ENCODE peak calls at places on chromosomes 12 and 14, in six cellular contexts. M is mucosa of descending colon; B is CD8-positive, alpha-beta memory T cell; K is AG04449; W is testis; D is ovary. L is an unnamed sample.

GRCh38 chr12:58530421-58531067 is 389.8 kb downstream of the LRIG3 start:
- DNase-seq in M (no peak), D (no peak), K (no peak), B (no peak), W (no peak), L (no peak)

GRCh38 chr14:94157195-94157594 is 16.9 kb upstream of the PPP4R4 start:
- DNase-seq in M (no peak), D (no peak), W (no peak), B (no peak), K (no peak), L (no peak)

GRCh38 chr14:73468808-73469386 is 10.6 kb upstream of the NUMB start:
- DNase-seq in K (no peak), D (no peak), M (no peak), B (no peak), W (no peak), L (no peak)

GRCh38 chr12:122730215-122731014 is at the start of gene HCAR1:
- DNase-seq in K (no peak), M (no peak), W (no peak), B (no peak), D (peak), L (no peak)

GRCh38 chr12:47795121-47795813 is 22.2 kb downstream of the SLC48A1 start:
- DNase-seq in K (no peak), M (no peak), W (no peak), D (no peak), B (no peak), L (no peak)

GRCh38 chr14:60532442-60532841 is 23.5 kb downstream of the SIX6 start:
- DNase-seq in B (no peak), W (no peak), K (no peak), M (no peak), D (no peak), L (no peak)

GRCh38 chr14:31221266-31221665 is 13.7 kb upstream of the HECTD1 start:
- DNase-seq in W (no peak), B (no peak), K (no peak), D (no peak), M (no peak), L (no peak)

GRCh38 chr14:59638885-59639284 is 62.3 kb upstream of the CCDC175 start:
- DNase-seq in K (no peak), B (no peak), W (no peak), M (no peak), D (no peak), L (no peak)

GRCh38 chr12:19967486-19967885 is 400.9 kb upstream of the PDE3A start:
- DNase-seq in K (peak), D (no peak), B (no peak), W (no peak), M (no peak), L (no peak)

GRCh38 chr12:49088190-49088931 is 6.2 kb downstream of the DHH start:
- DNase-seq in B (peak), M (peak), K (peak), W (peak), D (peak), L (no peak)
- H3K4me3 ChIP-seq in B (no peak), M (no peak), K (no peak), W (no peak), D (no peak), L (no peak)

GRCh38 chr12:76426160-76426559 is 77.9 kb upstream of the BBS10 start:
- DNase-seq in M (no peak), W (no peak), K (no peak), B (no peak), D (no peak), L (no peak)

GRCh38 chr12:76422154-76422877 is 74.1 kb upstream of the BBS10 start:
- DNase-seq in B (no peak), M (no peak), K (no peak), D (no peak), W (no peak), L (no peak)

GRCh38 chr12:76420221-76420620 is 72.0 kb upstream of the BBS10 start:
- DNase-seq in W (no peak), B (no peak), M (no peak), K (no peak), D (no peak), L (no peak)

GRCh38 chr12:76424941-76425340 is 76.7 kb upstream of the BBS10 start:
- DNase-seq in M (no peak), B (no peak), D (no peak), W (no peak), K (no peak), L (no peak)

GRCh38 chr12:76422878-76423438 is 74.7 kb upstream of the BBS10 start:
- DNase-seq in B (no peak), K (peak), M (no peak), D (no peak), W (no peak), L (no peak)
- H3K4me3 ChIP-seq in B (no peak), K (peak), M (no peak), D (no peak), W (no peak), L (no peak)

DNA sequence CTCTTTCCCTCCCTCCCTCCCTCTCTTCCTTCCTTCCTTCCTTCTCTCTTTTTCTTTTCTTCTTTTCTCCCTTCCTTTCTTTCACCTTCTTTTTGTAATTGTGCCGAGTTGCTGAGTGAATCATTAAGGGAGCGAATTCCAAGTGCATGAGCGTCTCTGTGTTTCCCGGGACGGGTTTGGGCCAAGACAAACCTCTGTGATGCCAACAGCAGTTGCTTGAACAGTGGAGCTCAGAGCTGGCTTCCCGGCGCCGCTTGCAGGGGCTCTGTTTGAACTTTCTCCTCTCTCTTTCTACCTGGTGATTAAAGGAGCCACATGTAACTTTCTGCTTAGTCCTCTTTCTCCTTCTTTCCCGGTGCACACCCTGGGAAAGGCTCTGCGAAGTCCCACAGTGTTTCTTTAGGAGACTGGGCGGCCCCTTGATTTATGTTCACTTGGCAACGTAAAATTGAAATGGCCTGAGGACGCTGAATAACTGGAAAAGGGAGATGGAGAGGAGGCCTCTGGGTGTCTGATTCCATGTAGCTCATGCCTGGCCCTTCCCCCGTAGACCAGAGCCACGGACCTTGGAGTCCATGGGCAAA is 33.7 kb upstream of the MAP1LC3B2 start:
- DNase-seq in W (peak), D (peak), K (peak), M (no peak), B (no peak), L (peak)
- H3K4me3 ChIP-seq in W (no peak), D (peak), K (peak), M (no peak), B (no peak), L (no peak)

DNA sequence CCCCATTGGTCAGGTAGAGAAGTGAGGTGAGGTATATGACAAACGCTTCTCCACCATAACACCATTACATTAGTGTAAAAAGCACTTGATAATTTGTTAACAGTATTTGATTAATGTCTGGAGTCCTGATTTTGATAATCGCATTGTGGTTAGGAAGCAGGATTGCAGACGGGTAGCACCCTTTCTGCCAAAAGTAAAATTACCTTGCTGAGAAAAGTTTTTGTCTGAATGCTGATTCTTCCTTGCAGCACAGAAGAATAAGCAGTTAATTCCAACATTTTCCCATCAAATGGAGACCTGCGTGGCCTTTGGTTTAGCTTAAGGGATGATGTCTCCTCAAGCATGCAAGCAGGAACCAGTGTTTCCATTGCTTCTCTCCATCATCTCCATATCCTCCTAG is 1090.2 kb upstream of the TMEM132C start:
- DNase-seq in B (no peak), D (no peak), K (no peak), W (no peak), M (no peak), L (no peak)
- H3K4me3 ChIP-seq in B (no peak), D (no peak), K (no peak), W (no peak), M (no peak), L (no peak)

DNA sequence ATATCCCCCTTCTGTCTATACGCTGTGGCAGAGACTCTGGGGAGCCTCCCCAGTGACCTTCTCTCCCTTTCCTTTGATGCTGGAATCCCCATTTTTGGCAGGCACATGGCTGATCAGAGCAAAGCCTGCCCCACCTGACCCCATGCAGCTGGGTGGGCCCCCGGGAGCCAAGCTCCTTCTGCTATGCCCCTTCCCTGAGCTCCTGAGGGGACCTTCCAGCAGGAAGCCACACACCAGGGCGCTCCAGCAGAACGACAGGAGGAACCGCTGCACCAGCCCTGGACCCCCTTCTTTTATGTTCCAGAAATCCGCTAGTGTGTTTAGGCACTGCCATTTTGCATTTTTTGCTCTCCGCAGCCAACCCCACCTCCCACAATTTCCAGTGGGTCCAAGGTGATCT is 44.6 kb downstream of the TRAFD1 start:
- DNase-seq in B (no peak), M (no peak), K (no peak), W (no peak), D (no peak), L (no peak)
- H3K4me3 ChIP-seq in B (no peak), M (no peak), K (no peak), W (no peak), D (no peak), L (no peak)

GRCh38 chr12:118680361-118680963 is 300.9 kb upstream of the SRRM4 start:
- DNase-seq in B (no peak), M (peak), K (no peak), D (no peak), W (no peak), L (no peak)
- H3K4me3 ChIP-seq in B (no peak), M (no peak), K (no peak), D (no peak), W (no peak), L (no peak)

GRCh38 chr14:69244946-69245345 is 15.0 kb upstream of the GALNT16 start:
- DNase-seq in K (no peak), D (no peak), B (no peak), W (no peak), M (no peak), L (no peak)

GRCh38 chr14:69240527-69241173 is 19.3 kb upstream of the GALNT16 start:
- DNase-seq in D (no peak), K (no peak), B (no peak), W (no peak), M (no peak), L (no peak)

GRCh38 chr14:69238883-69239282 is 21.1 kb upstream of the GALNT16 start:
- DNase-seq in K (no peak), M (no peak), W (no peak), B (no peak), D (no peak), L (no peak)

GRCh38 chr14:69241577-69241976 is 18.4 kb upstream of the GALNT16 start:
- DNase-seq in K (no peak), B (no peak), M (no peak), D (no peak), W (no peak), L (no peak)

DNA sequence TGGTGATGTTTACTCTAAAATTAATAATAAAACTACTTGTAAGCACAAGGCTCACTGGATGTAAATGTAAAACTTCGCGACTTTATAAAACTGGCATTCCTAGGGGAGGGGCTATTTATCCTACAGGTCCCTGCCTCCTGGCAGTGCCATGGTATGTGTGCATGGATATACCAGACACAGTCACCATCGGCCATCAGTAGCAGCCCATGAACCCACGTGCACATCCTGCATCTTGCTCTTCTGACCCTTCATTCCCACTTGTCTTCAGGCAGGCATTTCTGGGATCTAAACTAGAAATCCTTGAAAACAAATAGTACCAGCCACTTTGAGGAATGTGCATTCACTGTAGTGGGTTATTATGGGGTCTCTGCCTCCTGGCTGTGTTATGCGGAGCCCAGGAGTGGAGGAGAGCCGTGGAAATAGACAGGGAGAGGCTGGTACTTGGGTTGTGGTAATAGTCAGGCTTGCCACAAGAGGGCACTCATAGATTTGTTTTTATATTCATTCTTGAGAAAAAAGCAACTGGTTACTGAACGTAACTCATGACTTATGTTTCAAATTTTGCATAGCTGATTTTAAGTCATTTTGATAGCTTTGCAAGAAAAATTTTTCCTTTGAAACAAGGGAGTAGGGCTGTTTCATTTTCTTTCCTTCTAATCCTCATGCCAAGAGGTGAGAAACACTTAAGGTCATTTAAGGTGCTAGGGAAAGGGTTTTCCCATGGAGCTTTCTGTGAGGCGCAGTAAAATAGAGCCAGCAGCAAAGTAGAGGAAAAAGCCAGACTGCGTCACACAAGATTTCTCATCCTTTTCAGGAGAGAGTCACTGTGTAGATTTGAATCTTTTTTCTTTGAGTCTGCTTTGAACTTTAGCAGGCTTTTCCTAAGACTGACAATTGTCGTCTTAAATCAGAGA is 17.4 kb upstream of the GALNT16 start:
- DNase-seq in B (peak), D (peak), M (no peak), W (peak), K (peak), L (no peak)
- H3K4me3 ChIP-seq in B (no peak), D (no peak), M (no peak), W (no peak), K (no peak), L (no peak)

GRCh38 chr12:95322335-95322734 is 104.7 kb downstream of the VEZT start:
- DNase-seq in W (no peak), K (no peak), D (no peak), B (no peak), M (no peak), L (no peak)
- H3K4me3 ChIP-seq in W (no peak), K (no peak), D (no peak), B (no peak), M (no peak), L (no peak)

GRCh38 chr12:91316825-91317224 is 134.2 kb upstream of the DCN start:
- DNase-seq in M (no peak), W (no peak), B (no peak), K (no peak), D (no peak), L (no peak)
- H3K4me3 ChIP-seq in M (no peak), W (no peak), B (no peak), K (no peak), D (no peak), L (no peak)

DNA sequence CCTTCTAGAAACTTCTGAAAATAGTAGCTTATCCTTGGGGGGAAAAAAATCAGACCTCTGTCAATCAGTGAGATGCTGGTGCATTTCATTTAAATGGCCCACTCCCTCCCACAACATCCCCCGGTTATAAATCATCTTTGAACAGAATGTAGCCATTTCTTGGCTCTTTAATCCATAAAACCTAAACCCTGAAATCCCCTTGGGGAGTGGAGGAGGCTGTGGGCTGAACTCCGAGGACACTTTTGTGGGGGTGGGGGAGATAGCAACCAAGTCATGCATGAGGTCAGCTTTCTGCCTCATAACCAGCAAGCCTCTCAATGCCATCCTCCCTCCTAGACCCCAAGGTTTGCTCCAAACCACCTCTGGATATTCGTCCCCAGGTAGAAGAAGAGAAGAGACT is 21.0 kb downstream of the HRK start:
- DNase-seq in B (no peak), D (no peak), M (no peak), K (no peak), W (peak), L (no peak)
- H3K4me3 ChIP-seq in B (no peak), D (peak), M (no peak), K (no peak), W (no peak), L (no peak)